ENCODE peak calls at places on chromosomes 7 and 10, in ten cellular contexts. X is HL-60, H is fibroblast of mammary gland, J is HCEC 1CT, Y is GM04504, C is caudate nucleus, O is epithelial cell of proximal tubule, F is EH, S is ACHN, M is SHP77. L is an unnamed sample.

GRCh38 chr10:46514431-46514861 is 42.0 kb downstream of the GPRIN2 start:
- DNase-seq in S (no peak), M (no peak), X (no peak), J (no peak), H (no peak), O (no peak), Y (no peak), F (no peak), C (no peak), L (no peak)

GRCh38 chr10:127972958-127973357 is 66.1 kb downstream of the PTPRE start:
- DNase-seq in C (no peak), J (no peak), X (no peak), M (no peak), O (no peak), Y (no peak), H (no peak), F (no peak), S (no peak), L (no peak)

GRCh38 chr7:151851782-151852181 is 25.1 kb downstream of the PRKAG2 start:
- DNase-seq in J (no peak), Y (no peak), O (no peak), H (no peak), X (peak; percentile 56), M (no peak), S (no peak), C (no peak), F (no peak), L (no peak)

GRCh38 chr10:62308101-62308500 is 39.5 kb upstream of the RTKN2 start:
- DNase-seq in H (no peak), F (peak; percentile 35), J (no peak), S (no peak), X (no peak), Y (peak; percentile 1), O (no peak), C (no peak), M (no peak), L (no peak)

GRCh38 chr10:82245906-82246305 is 370.9 kb downstream of the NRG3 start:
- DNase-seq in J (no peak), M (no peak), H (peak; percentile 2), X (no peak), Y (no peak), F (no peak), C (no peak), S (no peak), O (no peak), L (no peak)

GRCh38 chr10:33134011-33134751 is 176.2 kb upstream of the ITGB1 start:
- DNase-seq in J (peak; percentile 90), X (no peak), M (peak; percentile 40), Y (no peak), S (peak; percentile 97), H (peak; percentile 92), C (peak; percentile 84), F (peak; percentile 88), O (peak; percentile 100), L (peak; percentile 22)

GRCh38 chr7:7210475-7211237 is 28.3 kb downstream of the C1GALT1 start:
- DNase-seq in X (no peak), C (no peak), H (no peak), F (no peak), S (no peak), M (no peak), J (no peak), Y (no peak), O (no peak), L (no peak)

GRCh38 chr7:5643280-5643679 is 138.2 kb downstream of the RNF216 start:
- DNase-seq in O (no peak), S (no peak), C (no peak), F (peak; percentile 50), Y (no peak), H (no peak), X (no peak), J (no peak), M (no peak), L (no peak)

GRCh38 chr7:944744-945143 is 9.7 kb downstream of the ADAP1 start:
- DNase-seq in H (no peak), Y (no peak), J (no peak), M (no peak), X (no peak), S (no peak), C (no peak), F (no peak), O (no peak), L (no peak)

GRCh38 chr10:47323636-47324299 is 1.5 kb downstream of the GDF2 start:
- DNase-seq in Y (no peak), O (no peak), S (no peak), C (no peak), F (no peak), H (no peak), M (no peak), X (no peak), J (no peak), L (no peak)

GRCh38 chr7:29955075-29955792 is 34.4 kb downstream of the SCRN1 start:
- DNase-seq in H (no peak), C (no peak), Y (no peak), F (no peak), M (no peak), O (no peak), X (no peak), J (no peak), S (no peak), L (no peak)

GRCh38 chr7:25840209-25840792 is 311.7 kb upstream of the NFE2L3 start:
- DNase-seq in J (no peak), F (no peak), Y (no peak), S (no peak), X (no peak), M (no peak), C (no peak), H (no peak), O (no peak), L (peak; percentile 66)

GRCh38 chr10:60575105-60575504 is 185.4 kb upstream of the ANK3 start:
- DNase-seq in J (no peak), Y (no peak), C (no peak), F (no peak), H (no peak), O (no peak), X (no peak), S (no peak), M (no peak), L (no peak)

GRCh38 chr10:1202343-1202742 is 146.2 kb downstream of the WDR37 start:
- DNase-seq in M (no peak), X (no peak), O (no peak), H (no peak), F (no peak), S (peak; percentile 2), J (no peak), Y (no peak), C (no peak), L (no peak)

GRCh38 chr10:89440262-89440661 is 25.9 kb downstream of the IFIT5 start:
- DNase-seq in M (no peak), S (no peak), F (no peak), Y (no peak), H (peak; percentile 28), O (no peak), J (no peak), X (no peak), C (no peak), L (no peak)

GRCh38 chr10:69243817-69244216 is 23.7 kb downstream of the HKDC1 start:
- DNase-seq in J (no peak), O (no peak), X (no peak), C (no peak), H (no peak), M (no peak), Y (no peak), S (no peak), F (no peak), L (no peak)

GRCh38 chr10:625335-625699 is 64.2 kb downstream of the DIP2C start:
- DNase-seq in M (no peak), Y (no peak), O (no peak), H (no peak), S (no peak), C (peak; percentile 84), X (no peak), F (no peak), J (no peak), L (no peak)

GRCh38 chr10:619710-620109 is 69.8 kb downstream of the DIP2C start:
- DNase-seq in X (no peak), S (no peak), O (no peak), F (no peak), C (no peak), M (no peak), Y (no peak), J (no peak), H (no peak), L (no peak)

GRCh38 chr10:90801608-90802007 is 56.2 kb downstream of the HTR7 start:
- DNase-seq in M (no peak), O (no peak), X (no peak), J (no peak), C (no peak), H (no peak), S (no peak), F (no peak), Y (no peak), L (no peak)

GRCh38 chr10:70616761-70617160 is 14.2 kb upstream of the PRF1 start:
- DNase-seq in X (no peak), Y (no peak), H (no peak), M (no peak), S (no peak), J (no peak), F (no peak), O (no peak), C (no peak), L (no peak)

GRCh38 chr7:87416682-87417587 is 58.5 kb downstream of the ABCB4 start:
- DNase-seq in X (no peak), H (peak; percentile 75), O (no peak), S (peak; percentile 80), C (peak; percentile 76), F (peak; percentile 73), M (peak; percentile 39), Y (no peak), J (peak; percentile 65), L (peak; percentile 53)

GRCh38 chr7:157009170-157009777 is 1.2 kb downstream of the MNX1 start:
- DNase-seq in J (no peak), C (no peak), H (no peak), S (peak; percentile 93), X (no peak), M (no peak), F (no peak), O (no peak), Y (no peak), L (no peak)

GRCh38 chr7:99365318-99366141 is 9.0 kb upstream of the ARPC1B start:
- DNase-seq in F (no peak), O (no peak), C (peak; percentile 44), S (peak; percentile 63), M (no peak), X (no peak), Y (no peak), H (no peak), J (no peak), L (no peak)

GRCh38 chr7:142583424-142583823 is 165.8 kb upstream of the PRSS1 start:
- DNase-seq in J (peak; percentile 87), O (peak; percentile 97), F (peak; percentile 83), S (peak; percentile 91), M (no peak), H (peak; percentile 93), X (no peak), C (no peak), Y (peak; percentile 76), L (no peak)

GRCh38 chr7:151837285-151838042 is 39.5 kb downstream of the PRKAG2 start:
- DNase-seq in Y (no peak), X (no peak), F (no peak), C (peak; percentile 52), J (no peak), M (no peak), H (no peak), O (no peak), S (no peak), L (no peak)

GRCh38 chr10:44384601-44385422 is at the start of gene CXCL12:
- DNase-seq in S (no peak), F (peak; percentile 55), X (no peak), O (no peak), J (no peak), Y (peak; percentile 20), M (no peak), C (no peak), H (no peak), L (no peak)

GRCh38 chr7:122886357-122887081 is at the start of gene CADPS2:
- DNase-seq in J (peak; percentile 33), O (peak; percentile 45), S (peak; percentile 98), H (peak; percentile 77), M (peak; percentile 81), Y (peak; percentile 66), C (peak; percentile 55), F (peak; percentile 76), X (peak; percentile 15), L (no peak)

L was measured in MV-4-11.